ENCODE peak calls at places on chromosomes 2 and 18, in six cellular contexts. R, S, J, V, D and X are unnamed samples.

GRCh38 chr2:179613701-179614100 is 247.7 kb downstream of the ZNF385B start:
- DNase-seq in V (no peak), D (peak), J (no peak), R (no peak), S (no peak), X (no peak)

GRCh38 chr2:3649581-3649980 is 8.4 kb upstream of the ALLC start:
- DNase-seq in S (no peak), V (no peak), D (no peak), J (no peak), R (no peak), X (no peak)

GRCh38 chr18:76349067-76349715 is 145.9 kb downstream of the ZNF516 start:
- DNase-seq in J (peak), R (no peak), D (peak), V (peak), S (peak), X (peak)

GRCh38 chr2:9961014-9961413 is 9.5 kb downstream of the GRHL1 start:
- DNase-seq in V (no peak), D (no peak), S (no peak), R (no peak), J (no peak), X (no peak)

GRCh38 chr18:54162431-54162830 is 62.0 kb downstream of the MBD2 start:
- DNase-seq in S (no peak), J (no peak), R (no peak), D (peak), V (no peak), X (no peak)

GRCh38 chr2:29697715-29698114 is 223.7 kb downstream of the ALK start:
- DNase-seq in J (no peak), V (no peak), R (no peak), D (no peak), S (no peak), X (no peak)

GRCh38 chr2:207815254-207815653 is 45.5 kb upstream of the FZD5 start:
- DNase-seq in R (no peak), S (no peak), J (no peak), V (no peak), D (no peak), X (no peak)

GRCh38 chr2:236396818-236397350 is 132.7 kb upstream of the ASB18 start:
- DNase-seq in V (no peak), J (no peak), D (no peak), R (no peak), S (no peak), X (no peak)

GRCh38 chr2:173355132-173355865 is 627 bp downstream of the CDCA7 start:
- DNase-seq in R (peak), J (peak), S (no peak), D (peak), V (no peak), X (peak)

GRCh38 chr18:23824704-23825103 is 135.5 kb downstream of the LAMA3 start:
- DNase-seq in D (peak), J (no peak), S (no peak), R (no peak), V (no peak), X (no peak)

DNA sequence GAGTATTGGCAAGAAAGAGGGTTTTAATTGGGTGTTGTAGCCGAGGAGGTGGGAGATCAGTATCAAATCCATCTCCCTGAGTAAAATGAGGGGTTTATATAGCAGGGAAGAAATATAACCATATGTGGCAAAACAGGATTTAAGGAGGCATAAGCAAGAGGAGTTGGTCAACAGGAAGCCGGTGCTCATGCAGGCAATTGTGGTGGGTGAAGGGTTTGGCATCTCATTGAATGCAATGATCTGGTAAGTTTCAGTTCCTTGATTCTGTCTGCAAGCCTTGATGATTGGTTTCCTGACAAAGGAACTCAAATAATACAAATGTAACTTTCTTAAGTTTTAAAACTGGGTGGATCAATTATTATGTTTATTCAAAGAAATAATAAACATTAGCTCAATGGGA is 564.4 kb upstream of the LINC00305 start:
- DNase-seq in S (no peak), J (no peak), D (no peak), V (no peak), R (no peak), X (no peak)
- H3K27ac ChIP-seq in S (no peak), J (no peak), D (no peak), V (no peak), R (no peak), X (no peak)

GRCh38 chr2:24971300-24971549 is 530 bp downstream of the DNAJC27 start:
- DNase-seq in R (no peak), D (no peak), S (peak), J (no peak), V (no peak), X (no peak)

GRCh38 chr2:24972315-24972958 is 682 bp upstream of the DNAJC27 start:
- DNase-seq in R (peak), D (peak), S (no peak), J (peak), V (no peak), X (peak)

GRCh38 chr2:24971550-24972314 is at the start of gene DNAJC27:
- DNase-seq in J (peak), S (peak), D (peak), V (peak), R (peak), X (peak)

GRCh38 chr2:24970483-24971299 is 1.1 kb downstream of the DNAJC27 start:
- DNase-seq in J (no peak), S (no peak), D (peak), V (no peak), R (no peak), X (no peak)

DNA sequence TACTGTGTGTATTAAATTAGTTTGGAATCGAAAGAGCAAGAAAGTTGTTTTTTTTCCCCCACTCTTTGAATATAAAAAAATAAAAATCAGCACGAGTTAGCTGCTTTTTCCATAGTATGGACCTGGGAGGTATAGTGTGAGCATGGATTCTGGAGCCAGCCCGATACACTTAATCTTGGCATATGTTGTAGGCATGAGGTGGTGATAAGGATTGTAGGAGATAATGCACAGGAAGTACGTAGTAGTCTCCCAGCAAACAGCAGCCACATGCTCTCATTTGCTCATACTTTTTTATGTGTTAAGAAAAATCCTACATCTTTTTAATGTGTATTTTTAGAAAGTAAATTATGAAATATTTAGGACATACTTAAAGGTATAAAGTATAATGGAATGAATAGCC is 2.1 kb upstream of the DNAJC27 start:
- DNase-seq in R (no peak), D (peak), J (no peak), V (no peak), S (no peak), X (no peak)
- H3K27ac ChIP-seq in R (peak), D (no peak), J (peak), V (no peak), S (no peak), X (no peak)

DNA sequence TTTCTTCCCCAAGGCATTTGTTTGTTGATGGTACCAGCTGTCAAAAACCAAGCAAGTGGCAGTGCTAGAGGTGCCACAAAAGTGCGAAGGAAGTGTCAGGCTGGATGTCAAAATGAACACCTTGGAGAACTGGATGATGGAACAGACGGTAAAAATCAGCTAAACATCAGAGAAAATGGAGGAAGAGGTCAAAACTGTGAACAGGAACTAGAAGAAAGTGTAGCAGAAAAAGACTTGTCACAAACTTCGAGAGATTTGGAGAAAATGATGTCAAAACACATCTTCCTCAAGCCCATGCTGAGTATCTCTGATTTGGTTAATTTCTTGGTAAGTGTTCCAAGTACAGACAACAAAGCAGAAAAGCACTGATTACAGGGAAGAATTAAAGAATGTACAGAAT is 25.3 kb upstream of the CEP68 start:
- DNase-seq in D (no peak), S (no peak), J (no peak), V (no peak), R (no peak), X (no peak)
- H3K27ac ChIP-seq in D (no peak), S (no peak), J (no peak), V (no peak), R (no peak), X (no peak)

GRCh38 chr2:37657471-37657870 is 14.0 kb downstream of the CDC42EP3 start:
- DNase-seq in J (no peak), D (no peak), V (no peak), S (no peak), R (no peak), X (no peak)

GRCh38 chr2:37655442-37655841 is 16.0 kb downstream of the CDC42EP3 start:
- DNase-seq in J (no peak), V (no peak), R (no peak), S (no peak), D (no peak), X (no peak)

GRCh38 chr2:37654932-37655331 is 16.5 kb downstream of the CDC42EP3 start:
- DNase-seq in R (no peak), D (peak), S (no peak), V (no peak), J (no peak), X (no peak)

GRCh38 chr2:37658682-37659081 is 12.8 kb downstream of the CDC42EP3 start:
- DNase-seq in V (no peak), R (no peak), S (no peak), D (no peak), J (no peak), X (no peak)

GRCh38 chr2:37656512-37657423 is 14.7 kb downstream of the CDC42EP3 start:
- DNase-seq in S (no peak), V (peak), R (no peak), J (no peak), D (no peak), X (no peak)
- H3K27ac ChIP-seq in S (peak), V (no peak), R (peak), J (peak), D (peak), X (peak)

GRCh38 chr18:10009321-10010144 is 95.7 kb downstream of the VAPA start:
- DNase-seq in V (no peak), J (no peak), D (no peak), R (no peak), S (no peak), X (no peak)
- H3K27ac ChIP-seq in V (no peak), J (no peak), D (no peak), R (no peak), S (no peak), X (no peak)

GRCh38 chr2:69088471-69088870 is 75.5 kb downstream of the ANTXR1 start:
- DNase-seq in R (no peak), J (no peak), V (no peak), D (no peak), S (no peak), X (no peak)

GRCh38 chr2:69087912-69088240 is 74.9 kb downstream of the ANTXR1 start:
- DNase-seq in D (peak), J (no peak), R (no peak), V (no peak), S (no peak), X (no peak)

GRCh38 chr2:69087211-69087911 is 74.4 kb downstream of the ANTXR1 start:
- DNase-seq in J (no peak), V (no peak), D (no peak), R (no peak), S (no peak), X (no peak)

GRCh38 chr2:69084492-69084891 is 71.5 kb downstream of the ANTXR1 start:
- DNase-seq in D (no peak), V (no peak), J (no peak), R (no peak), S (no peak), X (no peak)

GRCh38 chr2:69086466-69086865 is 73.5 kb downstream of the ANTXR1 start:
- DNase-seq in R (no peak), D (no peak), J (no peak), V (no peak), S (no peak), X (no peak)
- H3K27ac ChIP-seq in R (peak), D (no peak), J (no peak), V (no peak), S (no peak), X (no peak)

GRCh38 chr2:100935372-100935752 is 66.7 kb upstream of the RPL31 start:
- DNase-seq in J (no peak), V (no peak), S (no peak), D (no peak), R (no peak), X (no peak)
- H3K27ac ChIP-seq in J (peak), V (no peak), S (no peak), D (peak), R (no peak), X (no peak)

GRCh38 chr2:67446504-67446911 is 49.4 kb downstream of the ETAA1 start:
- DNase-seq in R (no peak), D (peak), S (no peak), V (no peak), J (no peak), X (no peak)
- H3K27ac ChIP-seq in R (no peak), D (no peak), S (no peak), V (no peak), J (no peak), X (no peak)